ENCODE peak calls at places on chromosomes 5 and 9, in six cellular contexts. One of them, this sample, is unnamed.

GRCh38 chr5:9529513-9529912 is 16.4 kb downstream of the SEMA5A start:
- DNase-seq in K562: no peak
- DNase-seq in AG09319: no peak
- DNase-seq in fibroblast of the aortic adventitia: no peak
- DNase-seq in GM10248: no peak
- DNase-seq in CD4-positive, alpha-beta T cell: no peak
- DNase-seq in this sample: no peak

GRCh38 chr9:15135167-15135792 is 171.7 kb downstream of the TTC39B start:
- DNase-seq in CD4-positive, alpha-beta T cell: peak; percentile 21
- DNase-seq in fibroblast of the aortic adventitia: peak; percentile 78
- DNase-seq in K562: peak; percentile 61
- DNase-seq in GM10248: peak; percentile 53
- DNase-seq in AG09319: peak; percentile 50
- DNase-seq in this sample: peak; percentile 50

GRCh38 chr5:157283434-157283833 is 17.5 kb downstream of the CYFIP2 start:
- DNase-seq in CD4-positive, alpha-beta T cell: no peak
- DNase-seq in fibroblast of the aortic adventitia: no peak
- DNase-seq in K562: no peak
- DNase-seq in GM10248: peak; percentile 62
- DNase-seq in AG09319: no peak
- DNase-seq in this sample: no peak

GRCh38 chr9:129235931-129236331 is 57.9 kb upstream of the IER5L start:
- DNase-seq in AG09319: no peak
- DNase-seq in K562: no peak
- DNase-seq in CD4-positive, alpha-beta T cell: peak; percentile 52
- DNase-seq in fibroblast of the aortic adventitia: no peak
- DNase-seq in GM10248: no peak
- DNase-seq in this sample: no peak

GRCh38 chr5:79396265-79396664 is 117.7 kb downstream of the HOMER1 start:
- DNase-seq in K562: no peak
- DNase-seq in GM10248: no peak
- DNase-seq in AG09319: no peak
- DNase-seq in fibroblast of the aortic adventitia: peak; percentile 4
- DNase-seq in CD4-positive, alpha-beta T cell: no peak
- DNase-seq in this sample: no peak

GRCh38 chr9:1222511-1222910 is 172.4 kb downstream of the DMRT2 start:
- DNase-seq in K562: no peak
- DNase-seq in AG09319: no peak
- DNase-seq in fibroblast of the aortic adventitia: no peak
- DNase-seq in GM10248: no peak
- DNase-seq in CD4-positive, alpha-beta T cell: no peak
- DNase-seq in this sample: no peak

GRCh38 chr9:13614060-13614459 is 334.6 kb upstream of the MPDZ start:
- DNase-seq in CD4-positive, alpha-beta T cell: no peak
- DNase-seq in K562: no peak
- DNase-seq in AG09319: no peak
- DNase-seq in GM10248: no peak
- DNase-seq in fibroblast of the aortic adventitia: no peak
- DNase-seq in this sample: no peak

GRCh38 chr5:174418809-174419522 is 305.4 kb upstream of the MSX2 start:
- DNase-seq in CD4-positive, alpha-beta T cell: no peak
- DNase-seq in K562: no peak
- DNase-seq in GM10248: no peak
- DNase-seq in AG09319: no peak
- DNase-seq in fibroblast of the aortic adventitia: no peak
- DNase-seq in this sample: no peak

GRCh38 chr9:126504086-126504976 is 109.4 kb upstream of the LMX1B start:
- DNase-seq in GM10248: no peak
- DNase-seq in AG09319: no peak
- DNase-seq in fibroblast of the aortic adventitia: no peak
- DNase-seq in K562: no peak
- DNase-seq in CD4-positive, alpha-beta T cell: no peak
- DNase-seq in this sample: no peak

GRCh38 chr9:99105152-99106043 is 485 bp downstream of the TGFBR1 start:
- DNase-seq in K562: peak; percentile 71
- DNase-seq in CD4-positive, alpha-beta T cell: peak; percentile 6
- DNase-seq in AG09319: peak; percentile 57
- DNase-seq in GM10248: peak; percentile 90
- DNase-seq in fibroblast of the aortic adventitia: peak; percentile 75
- DNase-seq in this sample: peak; percentile 90

GRCh38 chr5:82833277-82833676 is 243.9 kb downstream of the TMEM167A start:
- DNase-seq in K562: no peak
- DNase-seq in AG09319: no peak
- DNase-seq in fibroblast of the aortic adventitia: no peak
- DNase-seq in CD4-positive, alpha-beta T cell: no peak
- DNase-seq in GM10248: no peak
- DNase-seq in this sample: no peak

DNA sequence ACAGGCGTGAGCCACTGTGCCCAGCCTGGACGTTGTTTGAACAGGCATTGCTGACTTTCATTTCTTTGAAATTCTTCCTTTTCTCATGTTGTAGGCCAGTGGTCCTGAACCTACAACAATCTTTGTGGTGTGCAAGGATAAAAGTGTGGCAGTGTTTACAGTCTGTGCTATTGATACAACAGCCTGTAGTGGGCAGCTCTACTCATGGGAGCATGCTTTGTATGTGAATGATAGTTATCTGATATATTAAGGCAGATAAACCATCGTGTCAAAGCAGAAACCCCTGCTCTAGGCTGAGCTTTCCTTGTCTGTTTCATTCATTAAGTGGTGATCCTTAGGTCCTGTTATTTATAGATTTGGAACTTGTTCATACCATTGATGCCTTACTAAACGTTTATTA is 42.6 kb downstream of the CSNK1G3 start:
- DNase-seq in fibroblast of the aortic adventitia: no peak
- DNase-seq in CD4-positive, alpha-beta T cell: no peak
- DNase-seq in AG09319: no peak
- DNase-seq in GM10248: no peak
- DNase-seq in K562: no peak
- DNase-seq in this sample: no peak
- TF ChIP-seq CTCF in fibroblast of the aortic adventitia: no peak
- TF ChIP-seq CTCF in CD4-positive, alpha-beta T cell: no peak
- TF ChIP-seq CTCF in AG09319: no peak
- TF ChIP-seq CTCF in GM10248: no peak
- TF ChIP-seq CTCF in K562: no peak
- TF ChIP-seq CTCF in this sample: no peak

GRCh38 chr5:113205807-113206206 is 229.0 kb downstream of the TSSK1B start:
- DNase-seq in AG09319: no peak
- DNase-seq in CD4-positive, alpha-beta T cell: no peak
- DNase-seq in GM10248: no peak
- DNase-seq in K562: no peak
- DNase-seq in fibroblast of the aortic adventitia: no peak
- DNase-seq in this sample: no peak
- TF ChIP-seq CTCF in AG09319: no peak
- TF ChIP-seq CTCF in CD4-positive, alpha-beta T cell: no peak
- TF ChIP-seq CTCF in GM10248: no peak
- TF ChIP-seq CTCF in K562: no peak
- TF ChIP-seq CTCF in fibroblast of the aortic adventitia: no peak
- TF ChIP-seq CTCF in this sample: no peak

DNA sequence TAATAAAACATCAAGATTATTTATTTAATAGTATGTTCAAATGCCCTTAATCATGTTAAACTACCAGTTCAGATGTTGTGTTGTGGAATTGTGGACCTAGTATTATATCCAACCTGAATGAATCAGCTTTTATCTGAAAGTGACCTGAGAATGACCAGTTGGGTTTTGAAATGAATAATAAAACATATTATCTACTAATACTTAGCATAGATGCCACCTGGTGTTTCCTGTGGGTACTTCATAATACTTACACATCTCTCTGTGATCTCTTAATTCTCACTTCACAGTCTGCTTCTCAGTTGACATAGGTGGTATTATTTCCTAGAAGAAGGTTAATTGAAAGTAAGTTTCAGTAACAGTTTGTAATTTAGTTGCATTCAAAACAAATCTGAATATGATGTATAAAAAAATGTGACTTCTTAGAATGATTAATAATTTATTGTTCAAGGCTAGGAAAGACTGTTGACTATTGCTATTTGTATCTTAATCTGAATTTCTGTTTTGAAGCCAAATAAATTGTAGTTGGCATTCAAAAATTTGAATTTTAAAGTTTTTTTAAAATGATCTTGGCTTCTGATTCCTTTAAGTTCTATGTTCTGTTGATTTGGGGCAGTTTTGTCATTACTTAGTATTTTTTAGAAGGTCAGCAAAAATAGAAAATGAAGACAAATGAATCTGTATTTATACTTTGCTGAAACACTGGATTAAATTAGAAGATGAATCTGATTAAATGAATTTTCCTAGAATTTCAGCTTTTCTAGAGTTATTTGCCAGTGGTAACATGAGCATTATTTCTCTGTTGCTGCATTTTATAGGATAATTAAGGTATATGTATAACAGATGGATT is 48.2 kb downstream of the KIF2A start:
- DNase-seq in GM10248: peak; percentile 44
- DNase-seq in K562: peak; percentile 54
- DNase-seq in CD4-positive, alpha-beta T cell: no peak
- DNase-seq in fibroblast of the aortic adventitia: peak; percentile 84
- DNase-seq in AG09319: peak; percentile 11
- DNase-seq in this sample: peak; percentile 39
- TF ChIP-seq CTCF in GM10248: peak; percentile 43
- TF ChIP-seq CTCF in K562: peak; percentile 70
- TF ChIP-seq CTCF in CD4-positive, alpha-beta T cell: peak; percentile 84
- TF ChIP-seq CTCF in fibroblast of the aortic adventitia: peak; percentile 58
- TF ChIP-seq CTCF in AG09319: peak; percentile 57
- TF ChIP-seq CTCF in this sample: peak; percentile 49

GRCh38 chr5:142699105-142699720 is 13.3 kb upstream of the FGF1 start:
- DNase-seq in K562: peak; percentile 82
- DNase-seq in fibroblast of the aortic adventitia: peak; percentile 93
- DNase-seq in AG09319: peak; percentile 60
- DNase-seq in CD4-positive, alpha-beta T cell: peak; percentile 62
- DNase-seq in GM10248: peak; percentile 68
- DNase-seq in this sample: peak; percentile 66
- TF ChIP-seq CTCF in K562: peak; percentile 97
- TF ChIP-seq CTCF in fibroblast of the aortic adventitia: peak; percentile 97
- TF ChIP-seq CTCF in AG09319: peak; percentile 96
- TF ChIP-seq CTCF in CD4-positive, alpha-beta T cell: peak; percentile 82
- TF ChIP-seq CTCF in GM10248: peak; percentile 94
- TF ChIP-seq CTCF in this sample: peak; percentile 95

GRCh38 chr5:14108170-14108996 is 34.8 kb upstream of the TRIO start:
- DNase-seq in AG09319: no peak
- DNase-seq in GM10248: peak; percentile 75
- DNase-seq in fibroblast of the aortic adventitia: peak; percentile 91
- DNase-seq in CD4-positive, alpha-beta T cell: no peak
- DNase-seq in K562: peak; percentile 68
- DNase-seq in this sample: peak; percentile 65
- TF ChIP-seq CTCF in AG09319: peak; percentile 54
- TF ChIP-seq CTCF in GM10248: peak; percentile 73
- TF ChIP-seq CTCF in fibroblast of the aortic adventitia: peak; percentile 79
- TF ChIP-seq CTCF in CD4-positive, alpha-beta T cell: peak; percentile 57
- TF ChIP-seq CTCF in K562: peak; percentile 79
- TF ChIP-seq CTCF in this sample: peak; percentile 73

GRCh38 chr9:76459691-76460635 is 981 bp downstream of the GCNT1 start:
- DNase-seq in AG09319: no peak
- DNase-seq in fibroblast of the aortic adventitia: peak; percentile 69
- DNase-seq in GM10248: no peak
- DNase-seq in CD4-positive, alpha-beta T cell: no peak
- DNase-seq in K562: peak; percentile 6
- DNase-seq in this sample: peak; percentile 46

GRCh38 chr9:76463211-76463610 is 4.2 kb downstream of the GCNT1 start:
- DNase-seq in fibroblast of the aortic adventitia: no peak
- DNase-seq in GM10248: peak; percentile 28
- DNase-seq in CD4-positive, alpha-beta T cell: no peak
- DNase-seq in K562: no peak
- DNase-seq in AG09319: no peak
- DNase-seq in this sample: peak; percentile 33

GRCh38 chr9:76465442-76466298 is 6.7 kb downstream of the GCNT1 start:
- DNase-seq in fibroblast of the aortic adventitia: no peak
- DNase-seq in CD4-positive, alpha-beta T cell: no peak
- DNase-seq in AG09319: no peak
- DNase-seq in GM10248: no peak
- DNase-seq in K562: no peak
- DNase-seq in this sample: no peak

GRCh38 chr9:76466299-76466605 is 7.3 kb downstream of the GCNT1 start:
- DNase-seq in fibroblast of the aortic adventitia: no peak
- DNase-seq in CD4-positive, alpha-beta T cell: no peak
- DNase-seq in AG09319: no peak
- DNase-seq in K562: no peak
- DNase-seq in GM10248: no peak
- DNase-seq in this sample: no peak

DNA sequence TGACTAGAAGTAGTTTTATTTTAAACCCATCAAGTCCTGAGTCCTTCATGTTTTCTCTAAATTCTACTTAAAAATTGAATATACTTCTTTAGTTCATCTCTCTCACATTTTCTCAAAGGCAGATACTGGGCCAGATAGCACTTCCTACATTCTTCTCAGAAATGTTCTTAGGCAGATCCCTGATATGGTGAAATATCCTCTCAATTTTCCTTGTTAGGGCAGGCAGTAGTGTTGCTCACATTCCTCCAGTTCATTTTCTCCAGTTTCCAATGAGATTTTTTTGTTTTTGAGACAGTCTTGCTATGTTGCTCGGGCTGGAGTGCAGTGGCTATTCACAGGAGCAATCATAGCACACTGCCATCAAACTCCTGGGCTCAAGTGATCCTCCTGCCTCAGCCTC is 5.7 kb downstream of the GCNT1 start:
- DNase-seq in AG09319: no peak
- DNase-seq in CD4-positive, alpha-beta T cell: no peak
- DNase-seq in K562: no peak
- DNase-seq in fibroblast of the aortic adventitia: peak; percentile 32
- DNase-seq in GM10248: no peak
- DNase-seq in this sample: no peak
- TF ChIP-seq CTCF in AG09319: no peak
- TF ChIP-seq CTCF in CD4-positive, alpha-beta T cell: no peak
- TF ChIP-seq CTCF in K562: no peak
- TF ChIP-seq CTCF in fibroblast of the aortic adventitia: no peak
- TF ChIP-seq CTCF in GM10248: no peak
- TF ChIP-seq CTCF in this sample: no peak

GRCh38 chr5:62825623-62826220 is 247.1 kb downstream of the LRRC70 start:
- DNase-seq in GM10248: no peak
- DNase-seq in K562: no peak
- DNase-seq in AG09319: no peak
- DNase-seq in fibroblast of the aortic adventitia: no peak
- DNase-seq in CD4-positive, alpha-beta T cell: no peak
- DNase-seq in this sample: no peak
- TF ChIP-seq CTCF in GM10248: no peak
- TF ChIP-seq CTCF in K562: no peak
- TF ChIP-seq CTCF in AG09319: no peak
- TF ChIP-seq CTCF in fibroblast of the aortic adventitia: no peak
- TF ChIP-seq CTCF in CD4-positive, alpha-beta T cell: no peak
- TF ChIP-seq CTCF in this sample: no peak

This sample was measured in GM13977.